ENCODE peak calls at places on chromosomes 13 and 19, in eight cellular contexts. K, M, F, N, X, I, T and H are unnamed samples.

GRCh38 chr19:51065221-51065960 is 499 bp upstream of the KLK13 start:
- DNase-seq in I (no peak), K (no peak), M (no peak), X (no peak), T (no peak), F (no peak), N (no peak), H (no peak)

GRCh38 chr19:35110974-35111373 is 4.6 kb upstream of the FXYD3 start:
- DNase-seq in N (no peak), K (no peak), I (no peak), X (no peak), T (no peak), F (no peak), M (no peak), H (no peak)

GRCh38 chr19:48739835-48740704 is at the start of gene RASIP1:
- DNase-seq in I (no peak), K (no peak), F (no peak), T (no peak), X (no peak), N (no peak), M (no peak), H (no peak)

GRCh38 chr19:30882411-30883005 is 466.7 kb downstream of the TSHZ3 start:
- DNase-seq in K (no peak), F (no peak), M (no peak), I (no peak), T (no peak), N (no peak), X (no peak), H (no peak)

GRCh38 chr19:52660981-52661380 is 22.8 kb upstream of the ZNF83 start:
- DNase-seq in K (no peak), T (no peak), M (no peak), X (no peak), F (no peak), N (peak), I (no peak), H (no peak)

GRCh38 chr19:16519230-16519687 is 23.0 kb downstream of the CHERP start:
- DNase-seq in I (no peak), M (no peak), N (no peak), X (no peak), T (no peak), F (no peak), K (peak), H (no peak)

GRCh38 chr19:16649734-16650133 is 10.2 kb downstream of the SMIM7 start:
- DNase-seq in N (peak), T (no peak), F (no peak), I (no peak), X (no peak), K (no peak), M (no peak), H (no peak)

GRCh38 chr13:45416521-45417125 is 1.6 kb downstream of the SLC25A30 start:
- DNase-seq in M (no peak), F (no peak), T (no peak), K (no peak), I (no peak), X (no peak), N (no peak), H (no peak)

GRCh38 chr19:30450945-30451344 is 78.8 kb downstream of the ZNF536 start:
- DNase-seq in M (no peak), I (no peak), T (no peak), F (no peak), K (no peak), N (peak), X (no peak), H (no peak)

GRCh38 chr19:44657211-44657921 is 13.7 kb downstream of the PVR start:
- DNase-seq in K (peak), F (peak), M (no peak), N (peak), T (peak), X (peak), I (peak), H (peak)

GRCh38 chr13:28532226-28533048 is 37.5 kb upstream of the FLT1 start:
- DNase-seq in K (peak), M (no peak), T (peak), I (peak), N (no peak), X (no peak), F (peak), H (peak)

GRCh38 chr19:19463348-19464117 is 51.8 kb downstream of the TSSK6 start:
- DNase-seq in M (no peak), N (peak), I (no peak), X (no peak), F (no peak), T (peak), K (no peak), H (no peak)

GRCh38 chr19:56637976-56638555 is 4.9 kb upstream of the SMIM17 start:
- DNase-seq in F (peak), X (peak), I (peak), M (peak), K (no peak), T (peak), N (peak), H (no peak)

GRCh38 chr13:99655351-99656091 is 154.2 kb downstream of the TM9SF2 start:
- DNase-seq in F (no peak), N (peak), X (peak), I (no peak), K (no peak), M (peak), T (no peak), H (no peak)

GRCh38 chr13:27194895-27195764 is 23.5 kb upstream of the USP12 start:
- DNase-seq in M (peak), F (no peak), T (peak), I (no peak), X (peak), K (no peak), N (peak), H (no peak)

GRCh38 chr13:90968510-90968909 is 379.0 kb upstream of the MIR17HG start:
- DNase-seq in I (no peak), F (no peak), K (peak), T (peak), M (no peak), X (peak), N (no peak), H (no peak)

GRCh38 chr19:5172859-5173577 is 167.6 kb downstream of the PTPRS start:
- DNase-seq in X (peak), N (peak), I (no peak), F (no peak), M (peak), K (no peak), T (peak), H (no peak)

GRCh38 chr19:38551450-38551813 is 66.3 kb downstream of the MAP4K1 start:
- DNase-seq in M (no peak), X (no peak), T (no peak), N (no peak), I (peak), K (no peak), F (no peak), H (no peak)

GRCh38 chr13:110575322-110576069 is 14.0 kb upstream of the RAB20 start:
- DNase-seq in X (no peak), M (no peak), F (no peak), T (peak), I (peak), N (peak), K (peak), H (no peak)

GRCh38 chr19:46718934-46719551 is 2.1 kb upstream of the PRKD2 start:
- DNase-seq in I (peak), F (no peak), K (no peak), T (no peak), X (no peak), N (no peak), M (no peak), H (peak)

GRCh38 chr13:69856331-69856730 is 251.3 kb upstream of the ATXN8OS start:
- DNase-seq in I (no peak), T (no peak), X (peak), M (peak), N (no peak), K (no peak), F (no peak), H (no peak)

GRCh38 chr13:25980255-25980654 is 71.6 kb downstream of the SHISA2 start:
- DNase-seq in X (no peak), N (peak), F (no peak), M (no peak), T (peak), I (no peak), K (peak), H (no peak)

GRCh38 chr19:1027953-1028902 is 1.8 kb downstream of the CNN2 start:
- DNase-seq in X (peak), M (peak), I (peak), K (peak), T (peak), N (peak), F (peak), H (peak)

GRCh38 chr19:49896863-49897621 is at the start of gene IL4I1:
- DNase-seq in I (peak), M (peak), X (no peak), T (peak), N (peak), F (no peak), K (no peak), H (peak)

GRCh38 chr13:51524846-51525566 is 59.3 kb upstream of the WDFY2 start:
- DNase-seq in T (peak), N (peak), I (no peak), M (no peak), K (no peak), X (no peak), F (no peak), H (no peak)

GRCh38 chr13:32734511-32734910 is 148.3 kb downstream of the PDS5B start:
- DNase-seq in N (peak), X (peak), F (no peak), T (peak), M (no peak), I (no peak), K (no peak), H (no peak)

GRCh38 chr13:44280461-44280860 is 93.2 kb upstream of the SERP2 start:
- DNase-seq in I (no peak), F (no peak), N (peak), K (no peak), T (no peak), M (peak), X (no peak), H (no peak)

GRCh38 chr19:58474291-58474996 is 1.7 kb upstream of the ZNF446 start:
- DNase-seq in N (peak), K (peak), X (no peak), M (no peak), F (no peak), T (peak), I (no peak), H (no peak)

GRCh38 chr19:1908364-1908678 is 3.1 kb downstream of the ADAT3 start:
- DNase-seq in N (no peak), M (no peak), X (no peak), T (no peak), I (no peak), F (no peak), K (no peak), H (no peak)

GRCh38 chr19:44796701-44797115 is 12.2 kb upstream of the BCAM start:
- DNase-seq in I (no peak), X (no peak), M (no peak), F (peak), N (no peak), K (no peak), T (peak), H (no peak)

GRCh38 chr19:40754611-40755247 is 3.7 kb downstream of the SNRPA start:
- DNase-seq in K (no peak), X (no peak), I (no peak), M (no peak), N (peak), F (no peak), T (no peak), H (no peak)

GRCh38 chr19:18300930-18301717 is 19.7 kb upstream of the JUND start:
- DNase-seq in I (no peak), X (peak), M (no peak), T (peak), N (peak), K (no peak), F (no peak), H (no peak)

GRCh38 chr19:55641376-55642152 is 762 bp downstream of the ZNF580 start:
- DNase-seq in F (no peak), X (no peak), I (peak), M (no peak), K (peak), T (peak), N (no peak), H (no peak)

GRCh38 chr19:41328157-41328817 is 18.3 kb downstream of the CCDC97 start:
- DNase-seq in N (no peak), K (no peak), F (no peak), I (no peak), X (no peak), M (no peak), T (no peak), H (no peak)

GRCh38 chr13:96636310-96636709 is 358.0 kb downstream of the OXGR1 start:
- DNase-seq in I (no peak), X (no peak), F (no peak), N (no peak), T (no peak), M (no peak), K (no peak), H (no peak)

GRCh38 chr19:43594710-43595604 is 977 bp downstream of the IRGQ start:
- DNase-seq in K (peak), N (peak), T (peak), M (peak), X (peak), I (peak), F (peak), H (peak)
- TF ChIP-seq CTCF in K (peak), N (peak), T (peak), M (peak), X (peak), I (peak), F (peak), H (no peak)

GRCh38 chr13:74683411-74683810 is 549.2 kb upstream of the KLF12 start:
- DNase-seq in T (peak), K (no peak), F (no peak), X (no peak), N (no peak), I (no peak), M (no peak), H (no peak)
- TF ChIP-seq CTCF in T (no peak), K (peak), F (no peak), X (no peak), N (peak), I (no peak), M (peak), H (no peak)

GRCh38 chr19:12202250-12202649 is 39.4 kb downstream of the ZNF136 start:
- DNase-seq in T (no peak), M (no peak), K (no peak), N (no peak), F (no peak), I (no peak), X (no peak), H (peak)
- TF ChIP-seq CTCF in T (peak), M (no peak), K (no peak), N (no peak), F (no peak), I (no peak), X (no peak), H (no peak)

GRCh38 chr19:22622901-22623840 is 11.0 kb upstream of the ZNF492 start:
- DNase-seq in N (no peak), K (peak), X (no peak), I (no peak), F (no peak), T (no peak), M (no peak), H (no peak)
- TF ChIP-seq CTCF in N (no peak), K (no peak), X (no peak), I (no peak), F (no peak), T (no peak), M (no peak), H (no peak)

GRCh38 chr13:30551194-30551593 is 66.5 kb upstream of the USPL1 start:
- DNase-seq in N (peak), T (peak), M (no peak), F (no peak), K (peak), I (peak), X (peak), H (no peak)
- TF ChIP-seq CTCF in N (peak), T (peak), M (peak), F (peak), K (peak), I (peak), X (peak), H (no peak)

DNA sequence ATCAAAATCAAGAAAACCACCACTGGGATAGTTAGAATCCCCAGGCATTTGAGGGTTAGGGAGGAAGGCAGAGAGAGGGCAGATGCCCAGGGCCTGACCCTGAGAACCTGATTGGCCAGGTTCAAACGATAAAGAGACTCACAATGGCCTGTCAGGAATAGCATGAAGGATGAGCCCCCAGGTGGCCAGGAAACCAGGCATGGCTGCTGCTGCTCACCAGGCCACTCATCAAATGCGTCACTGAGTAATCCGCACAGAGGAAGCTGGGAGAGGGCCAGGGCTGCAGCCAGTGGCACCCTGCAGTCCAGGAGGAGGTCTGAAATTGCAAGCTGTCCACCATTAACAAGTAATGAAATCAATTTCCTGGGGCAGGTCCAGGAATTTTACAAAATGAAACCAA is 111.3 kb downstream of the KATNAL1 start:
- DNase-seq in I (no peak), T (peak), F (no peak), K (peak), X (no peak), N (no peak), M (no peak), H (no peak)
- TF ChIP-seq CTCF in I (no peak), T (no peak), F (no peak), K (no peak), X (no peak), N (no peak), M (no peak), H (no peak)

DNA sequence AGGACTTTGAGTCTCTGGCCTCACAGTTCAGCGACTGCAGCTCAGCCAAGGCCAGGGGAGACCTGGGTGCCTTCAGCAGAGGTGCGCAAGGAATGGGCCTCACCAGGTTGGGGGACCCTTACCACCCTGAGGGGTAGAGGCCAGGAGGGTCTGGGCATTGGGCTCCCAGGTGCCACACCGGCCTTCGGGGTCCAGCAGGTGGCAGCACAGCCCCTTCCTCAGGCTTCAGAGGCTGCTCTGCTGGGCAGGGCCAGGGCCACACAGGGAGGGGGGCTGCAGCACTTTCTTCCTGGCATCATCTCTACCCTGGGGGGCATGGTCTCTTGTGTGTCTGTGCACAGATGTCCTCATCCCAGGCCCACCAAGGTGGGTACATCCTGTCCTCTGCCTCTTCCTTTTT is 12.9 kb downstream of the PIN1 start:
- DNase-seq in M (no peak), I (no peak), T (no peak), N (no peak), F (peak), K (peak), X (no peak), H (no peak)
- TF ChIP-seq CTCF in M (peak), I (peak), T (peak), N (no peak), F (peak), K (peak), X (peak), H (no peak)

GRCh38 chr19:6751189-6751588 is 11.7 kb downstream of the TRIP10 start:
- DNase-seq in I (no peak), K (no peak), F (no peak), N (no peak), M (no peak), X (no peak), T (no peak), H (no peak)

GRCh38 chr19:6754136-6754535 is 13.1 kb downstream of the SH2D3A start:
- DNase-seq in M (no peak), N (no peak), F (no peak), I (no peak), X (no peak), T (no peak), K (no peak), H (no peak)

GRCh38 chr19:6752257-6753177 is 13.0 kb downstream of the TRIP10 start:
- DNase-seq in N (no peak), X (no peak), K (no peak), I (no peak), F (peak), T (no peak), M (no peak), H (no peak)

GRCh38 chr19:6754653-6755463 is 12.4 kb downstream of the SH2D3A start:
- DNase-seq in T (no peak), I (no peak), X (no peak), F (no peak), K (no peak), M (no peak), N (no peak), H (no peak)

GRCh38 chr19:6753178-6754031 is 13.8 kb downstream of the SH2D3A start:
- DNase-seq in N (peak), X (peak), M (no peak), I (peak), K (peak), T (peak), F (peak), H (peak)
- TF ChIP-seq CTCF in N (peak), X (no peak), M (peak), I (peak), K (peak), T (peak), F (peak), H (no peak)

DNA sequence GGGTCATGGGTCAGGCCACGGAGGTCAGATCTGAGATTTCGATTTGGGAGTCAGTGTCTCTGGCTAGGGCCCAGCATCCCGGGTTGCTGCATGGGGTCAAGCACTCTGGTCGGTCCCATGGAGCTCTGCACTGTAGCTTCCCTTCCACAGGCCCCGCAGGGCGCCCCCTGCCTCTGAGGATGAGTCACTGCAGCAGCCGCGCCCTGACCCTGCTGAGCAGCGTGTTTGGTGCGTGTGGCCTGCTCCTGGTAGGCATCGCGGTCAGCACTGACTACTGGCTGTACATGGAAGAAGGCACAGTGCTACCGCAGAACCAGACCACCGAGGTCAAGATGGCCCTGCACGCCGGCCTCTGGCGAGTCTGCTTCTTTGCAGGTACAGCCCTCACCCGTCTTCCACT is 3.6 kb downstream of the CACNG7 start:
- DNase-seq in X (no peak), F (no peak), I (no peak), T (no peak), N (no peak), K (peak), M (no peak), H (no peak)
- TF ChIP-seq CTCF in X (no peak), F (peak), I (peak), T (peak), N (no peak), K (peak), M (no peak), H (no peak)